ENCODE peak calls at places on chromosomes 2 and 18, in five cellular contexts. One of them, this sample, is unnamed.

GRCh38 chr18:59783138-59783537 is 85.9 kb upstream of the CCBE1 start:
- DNase-seq in NCI-H1417: peak
- DNase-seq in nucleus accumbens: no peak
- DNase-seq in coronary artery: no peak
- DNase-seq in ACHN: peak
- DNase-seq in this sample: no peak

GRCh38 chr2:150485871-150486538 is 1.5 kb downstream of the RND3 start:
- DNase-seq in NCI-H1417: peak
- DNase-seq in nucleus accumbens: peak
- DNase-seq in coronary artery: peak
- DNase-seq in ACHN: peak
- DNase-seq in this sample: peak

GRCh38 chr2:1586946-1587840 is 157.1 kb downstream of the PXDN start:
- DNase-seq in NCI-H1417: no peak
- DNase-seq in nucleus accumbens: no peak
- DNase-seq in coronary artery: peak
- DNase-seq in ACHN: peak
- DNase-seq in this sample: no peak

GRCh38 chr2:234133004-234133403 is 82.5 kb downstream of the SPP2 start:
- DNase-seq in NCI-H1417: no peak
- DNase-seq in nucleus accumbens: no peak
- DNase-seq in coronary artery: no peak
- DNase-seq in ACHN: no peak
- DNase-seq in this sample: no peak

GRCh38 chr2:118508282-118508681 is 339.2 kb downstream of the EN1 start:
- DNase-seq in NCI-H1417: no peak
- DNase-seq in nucleus accumbens: no peak
- DNase-seq in coronary artery: no peak
- DNase-seq in ACHN: no peak
- DNase-seq in this sample: no peak

GRCh38 chr2:170842785-170843184 is 26.1 kb downstream of the GAD1 start:
- DNase-seq in NCI-H1417: no peak
- DNase-seq in nucleus accumbens: no peak
- DNase-seq in coronary artery: no peak
- DNase-seq in ACHN: no peak
- DNase-seq in this sample: no peak

GRCh38 chr2:188940171-188940570 is 34.0 kb upstream of the COL3A1 start:
- DNase-seq in NCI-H1417: no peak
- DNase-seq in nucleus accumbens: no peak
- DNase-seq in coronary artery: no peak
- DNase-seq in ACHN: no peak
- DNase-seq in this sample: no peak

GRCh38 chr2:53473236-53473635 is 294.4 kb upstream of the CHAC2 start:
- DNase-seq in NCI-H1417: peak
- DNase-seq in nucleus accumbens: no peak
- DNase-seq in coronary artery: no peak
- DNase-seq in ACHN: peak
- DNase-seq in this sample: no peak

GRCh38 chr18:12032786-12033642 is 51.7 kb downstream of the IMPA2 start:
- DNase-seq in NCI-H1417: no peak
- DNase-seq in nucleus accumbens: no peak
- DNase-seq in coronary artery: peak
- DNase-seq in ACHN: no peak
- DNase-seq in this sample: peak

GRCh38 chr2:216109962-216110614 is 940 bp downstream of the XRCC5 start:
- DNase-seq in NCI-H1417: peak
- DNase-seq in nucleus accumbens: no peak
- DNase-seq in coronary artery: no peak
- DNase-seq in ACHN: peak
- DNase-seq in this sample: peak

GRCh38 chr2:227460079-227460485 is 11.9 kb upstream of the AGFG1 start:
- DNase-seq in NCI-H1417: no peak
- DNase-seq in nucleus accumbens: no peak
- DNase-seq in coronary artery: no peak
- DNase-seq in ACHN: peak
- DNase-seq in this sample: no peak

GRCh38 chr2:27916293-27917015 is 25.9 kb downstream of the BABAM2 start:
- DNase-seq in NCI-H1417: no peak
- DNase-seq in nucleus accumbens: no peak
- DNase-seq in coronary artery: no peak
- DNase-seq in ACHN: no peak
- DNase-seq in this sample: peak

GRCh38 chr18:9016819-9017169 is 85.7 kb upstream of the NDUFV2 start:
- DNase-seq in NCI-H1417: no peak
- DNase-seq in nucleus accumbens: no peak
- DNase-seq in coronary artery: no peak
- DNase-seq in ACHN: no peak
- DNase-seq in this sample: no peak

GRCh38 chr18:2240311-2240705 is 331.0 kb downstream of the METTL4 start:
- DNase-seq in NCI-H1417: no peak
- DNase-seq in nucleus accumbens: no peak
- DNase-seq in coronary artery: no peak
- DNase-seq in ACHN: no peak
- DNase-seq in this sample: no peak

GRCh38 chr2:240988571-240989271 is 9.7 kb upstream of the SNED1 start:
- DNase-seq in NCI-H1417: no peak
- DNase-seq in nucleus accumbens: no peak
- DNase-seq in coronary artery: no peak
- DNase-seq in ACHN: no peak
- DNase-seq in this sample: no peak

GRCh38 chr2:207993141-207993763 is 32.1 kb downstream of the PLEKHM3 start:
- DNase-seq in NCI-H1417: no peak
- DNase-seq in nucleus accumbens: no peak
- DNase-seq in coronary artery: no peak
- DNase-seq in ACHN: peak
- DNase-seq in this sample: no peak

GRCh38 chr2:66440692-66441091 is 5.8 kb downstream of the MEIS1 start:
- DNase-seq in NCI-H1417: no peak
- DNase-seq in nucleus accumbens: no peak
- DNase-seq in coronary artery: no peak
- DNase-seq in ACHN: peak
- DNase-seq in this sample: no peak